ENCODE peak calls at places on chromosome 16, in four cellular contexts. Q is thoracic aorta, V is A549, C is cardiac fibroblast. S is an unnamed sample.

GRCh38 chr16:48903054-48903453 is 293.1 kb upstream of the N4BP1 start:
- DNase-seq in Q (no peak), V (no peak), C (no peak), S (no peak)

GRCh38 chr16:31181102-31181830 is 1.3 kb downstream of the FUS start:
- DNase-seq in Q (no peak), V (no peak), C (peak), S (no peak)

GRCh38 chr16:73717266-73718057 is 579.2 kb upstream of the PSMD7 start:
- DNase-seq in Q (no peak), V (no peak), C (no peak), S (no peak)

GRCh38 chr16:84502075-84502474 is 2.4 kb downstream of the MEAK7 start:
- DNase-seq in Q (no peak), V (no peak), C (no peak), S (no peak)

GRCh38 chr16:89349947-89350633 is 132.6 kb downstream of the ZNF778 start:
- DNase-seq in Q (no peak), V (no peak), C (no peak), S (no peak)

GRCh38 chr16:72588554-72588953 is 416.6 kb upstream of the PMFBP1 start:
- DNase-seq in Q (no peak), V (no peak), C (no peak), S (no peak)

GRCh38 chr16:3235856-3236669 is 1.1 kb upstream of the ZNF200 start:
- DNase-seq in Q (no peak), V (peak), C (no peak), S (no peak)

GRCh38 chr16:75620326-75621169 is 2.5 kb downstream of the ADAT1 start:
- DNase-seq in Q (no peak), V (no peak), C (no peak), S (no peak)

GRCh38 chr16:89169778-89170177 is 1.8 kb upstream of the CDH15 start:
- DNase-seq in Q (no peak), V (no peak), C (no peak), S (no peak)

GRCh38 chr16:85152414-85153030 is 40.2 kb upstream of the CIBAR2 start:
- DNase-seq in Q (no peak), V (no peak), C (no peak), S (no peak)

GRCh38 chr16:28140788-28141618 is 70.8 kb downstream of the XPO6 start:
- DNase-seq in Q (no peak), V (no peak), C (no peak), S (no peak)

GRCh38 chr16:1981972-1982574 is 804 bp upstream of the NOXO1 start:
- DNase-seq in Q (no peak), V (no peak), C (no peak), S (no peak)

GRCh38 chr16:73056911-73057310 is 9.0 kb upstream of the ZFHX3 start:
- DNase-seq in Q (no peak), V (no peak), C (peak), S (no peak)

GRCh38 chr16:2468142-2468724 is 2.9 kb upstream of the NTN3 start:
- DNase-seq in Q (no peak), V (no peak), C (no peak), S (no peak)

GRCh38 chr16:78866556-78866955 is 734.0 kb downstream of the MAF start:
- DNase-seq in Q (no peak), V (no peak), C (no peak), S (no peak)

GRCh38 chr16:3761375-3762079 is 44.2 kb upstream of the TRAP1 start:
- DNase-seq in Q (no peak), V (no peak), C (no peak), S (no peak)

GRCh38 chr16:53769787-53770186 is 65.8 kb downstream of the FTO start:
- DNase-seq in Q (no peak), V (no peak), C (no peak), S (no peak)
- H3K4me3 ChIP-seq in Q (no peak), V (no peak), C (no peak), S (no peak)

DNA sequence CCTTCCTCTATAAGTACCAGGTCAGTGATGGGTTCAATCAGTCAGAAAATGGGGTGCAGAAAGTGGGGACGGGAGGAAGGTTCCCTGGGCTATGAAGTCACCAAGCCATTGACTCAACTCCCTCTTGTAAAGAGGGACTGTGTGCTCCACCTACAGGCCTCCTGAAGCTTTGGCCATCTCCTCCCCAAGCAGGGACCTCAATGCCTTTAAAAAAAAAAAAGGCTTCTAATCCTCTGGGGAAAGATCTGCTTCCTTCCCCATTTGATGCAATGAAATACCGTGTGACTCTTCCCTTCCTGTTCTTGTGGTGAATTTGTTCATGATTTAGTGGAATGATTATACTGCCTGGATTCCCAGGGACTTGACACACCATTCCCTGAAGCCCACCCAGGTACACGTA is 30.8 kb downstream of the VWA3A start:
- DNase-seq in Q (no peak), V (peak), C (peak), S (no peak)
- TF ChIP-seq CTCF in Q (no peak), V (no peak), C (peak), S (no peak)

GRCh38 chr16:67458121-67458641 is 22.8 kb downstream of the ATP6V0D1 start:
- DNase-seq in Q (no peak), V (no peak), C (no peak), S (no peak)
- H3K4me3 ChIP-seq in Q (no peak), V (no peak), C (no peak), S (no peak)

GRCh38 chr16:87190288-87191240 is 126.6 kb downstream of the C16orf95 start:
- DNase-seq in Q (no peak), V (no peak), C (no peak), S (peak)
- TF ChIP-seq CTCF in Q (no peak), V (no peak), C (peak), S (no peak)

S was measured in AG10803.